ENCODE peak calls at places on chromosomes 12 and 14, in nine cellular contexts. Z is lung microvascular endothelial cell, J is GM13977, N is cardiac septum, Q is AG20443, X is AML-193, G is T-cell, R is GDM1, P is ELR. O is an unnamed sample.
A peak's percentile ranks its signal among the peaks of the same experiment; 100 is the strongest.

GRCh38 chr14:30790827-30791226 is 83.5 kb upstream of the COCH start:
- DNase-seq in Z (no peak), J (no peak), N (no peak), Q (no peak), X (no peak), G (no peak), R (no peak), P (peak; percentile 13), O (no peak)

GRCh38 chr12:27865421-27865820 is 85.4 kb upstream of the MANSC4 start:
- DNase-seq in Z (no peak), J (no peak), N (no peak), Q (peak; percentile 81), X (no peak), G (no peak), R (no peak), P (peak; percentile 70), O (no peak)

GRCh38 chr14:33707751-33708150 is 243.1 kb downstream of the EGLN3 start:
- DNase-seq in Z (no peak), J (no peak), N (no peak), Q (no peak), X (no peak), G (no peak), R (no peak), P (no peak), O (no peak)

GRCh38 chr14:68711551-68712437 is 81.1 kb downstream of the ZFP36L1 start:
- DNase-seq in Z (peak; percentile 37), J (no peak), N (no peak), Q (no peak), X (no peak), G (no peak), R (no peak), P (no peak), O (peak; percentile 49)

GRCh38 chr14:26851793-26852192 is 254.0 kb upstream of the NOVA1 start:
- DNase-seq in Z (no peak), J (no peak), N (no peak), Q (no peak), X (no peak), G (no peak), R (no peak), P (no peak), O (no peak)

GRCh38 chr12:5348491-5348890 is 83.4 kb upstream of the NTF3 start:
- DNase-seq in Z (no peak), J (no peak), N (no peak), Q (no peak), X (no peak), G (no peak), R (no peak), P (no peak), O (no peak)

GRCh38 chr12:32301216-32301615 is 98.1 kb upstream of the FGD4 start:
- DNase-seq in Z (no peak), J (no peak), N (no peak), Q (no peak), X (no peak), G (no peak), R (no peak), P (no peak), O (no peak)

GRCh38 chr12:52007982-52008510 is 1.3 kb downstream of the TAMALIN start:
- DNase-seq in Z (no peak), J (no peak), N (no peak), Q (no peak), X (no peak), G (no peak), R (no peak), P (no peak), O (no peak)

GRCh38 chr12:115438314-115438713 is 754.3 kb upstream of the TBX3 start:
- DNase-seq in Z (no peak), J (no peak), N (no peak), Q (no peak), X (no peak), G (no peak), R (no peak), P (no peak), O (no peak)

GRCh38 chr12:6826734-6827436 is 1.3 kb upstream of the P3H3 start:
- DNase-seq in Z (no peak), J (no peak), N (no peak), Q (no peak), X (no peak), G (no peak), R (no peak), P (no peak), O (no peak)

GRCh38 chr14:61498811-61499210 is 177.4 kb downstream of the PRKCH start:
- DNase-seq in Z (peak; percentile 71), J (no peak), N (no peak), Q (peak; percentile 68), X (no peak), G (no peak), R (no peak), P (peak; percentile 25), O (no peak)

GRCh38 chr14:96176811-96177211 is 27.8 kb upstream of the BDKRB2 start:
- DNase-seq in Z (no peak), J (no peak), N (no peak), Q (peak; percentile 89), X (no peak), G (no peak), R (no peak), P (no peak), O (no peak)

GRCh38 chr14:68283378-68284123 is 464.0 kb downstream of the RAD51B start:
- DNase-seq in Z (peak; percentile 70), J (no peak), N (peak; percentile 80), Q (no peak), X (no peak), G (peak; percentile 66), R (peak; percentile 64), P (no peak), O (no peak)

GRCh38 chr12:131210506-131211278 is 257.0 kb downstream of the ADGRD1 start:
- DNase-seq in Z (no peak), J (peak; percentile 8), N (peak; percentile 58), Q (no peak), X (no peak), G (no peak), R (no peak), P (no peak), O (peak; percentile 49)

GRCh38 chr12:88388566-88389269 is 191.6 kb downstream of the KITLG start:
- DNase-seq in Z (no peak), J (no peak), N (no peak), Q (peak; percentile 29), X (peak; percentile 28), G (no peak), R (no peak), P (no peak), O (no peak)

GRCh38 chr14:75428230-75429104 is 645 bp downstream of the JDP2 start:
- DNase-seq in Z (no peak), J (no peak), N (peak; percentile 81), Q (peak; percentile 57), X (peak; percentile 20), G (no peak), R (no peak), P (peak; percentile 34), O (no peak)

GRCh38 chr14:104111301-104112112 is 26.0 kb downstream of the ASPG start:
- DNase-seq in Z (no peak), J (no peak), N (peak; percentile 61), Q (no peak), X (no peak), G (no peak), R (no peak), P (no peak), O (no peak)

GRCh38 chr12:29131539-29131938 is 17.5 kb upstream of the FAR2 start:
- DNase-seq in Z (no peak), J (no peak), N (no peak), Q (no peak), X (peak; percentile 96), G (no peak), R (no peak), P (no peak), O (no peak)

GRCh38 chr12:13251496-13251895 is 55.0 kb downstream of the EMP1 start:
- DNase-seq in Z (no peak), J (no peak), N (no peak), Q (no peak), X (no peak), G (no peak), R (no peak), P (no peak), O (no peak)

GRCh38 chr14:93049867-93050331 is 65.8 kb downstream of the ITPK1 start:
- DNase-seq in Z (no peak), J (no peak), N (no peak), Q (no peak), X (no peak), G (no peak), R (no peak), P (no peak), O (no peak)

O was measured in mesenteric fat pad.